ENCODE peak calls at places on chromosomes 3 and 15, in eight cellular contexts. V is choroid plexus epithelial cell; E is lower leg skin; Z is stimulated activated CD8-positive, alpha-beta memory T cell treated with anti-CD3 and anti-CD28 coated beads, Interleukin-12 subunit alpha, Interleukin-12 subunit beta, amount 100 ng/mL, for 4 hours; W is AG08395; Y is EL; Q is M059J; R is activated T-cell treated with anti-CD3 and anti-CD28 coated beads for 1 hour. D is an unnamed sample.

GRCh38 chr3:107430214-107431047 is 53.2 kb downstream of the CCDC54 start:
- DNase-seq in V (peak), E (no peak), Z (no peak), W (no peak), Y (peak), Q (peak), R (no peak), D (no peak)

GRCh38 chr3:149765762-149766334 is 13.6 kb upstream of the COMMD2 start:
- DNase-seq in V (peak), E (no peak), Z (no peak), W (peak), Y (peak), Q (peak), R (no peak), D (no peak)

GRCh38 chr3:114121996-114122709 is 56.7 kb downstream of the DRD3 start:
- DNase-seq in V (peak), E (no peak), Z (no peak), W (peak), Y (peak), Q (peak), R (no peak), D (no peak)

GRCh38 chr3:3666664-3667063 is 132.6 kb upstream of the LRRN1 start:
- DNase-seq in V (no peak), E (no peak), Z (no peak), W (no peak), Y (no peak), Q (no peak), R (no peak), D (no peak)

GRCh38 chr15:70248116-70249025 is 150.7 kb upstream of the TLE3 start:
- DNase-seq in V (no peak), E (peak), Z (no peak), W (no peak), Y (no peak), Q (no peak), R (no peak), D (no peak)

GRCh38 chr15:51227967-51228783 is 110.2 kb downstream of the CYP19A1 start:
- DNase-seq in V (peak), E (no peak), Z (no peak), W (peak), Y (peak), Q (peak), R (no peak), D (no peak)

GRCh38 chr3:58325525-58325992 is 7.1 kb upstream of the PXK start:
- DNase-seq in V (peak), E (no peak), Z (no peak), W (no peak), Y (peak), Q (peak), R (no peak), D (no peak)

GRCh38 chr3:147816770-147817169 is 407.6 kb downstream of the ZIC1 start:
- DNase-seq in V (peak), E (peak), Z (no peak), W (peak), Y (peak), Q (peak), R (no peak), D (peak)

GRCh38 chr15:68616397-68616796 is 37.6 kb downstream of the CORO2B start:
- DNase-seq in V (no peak), E (no peak), Z (no peak), W (no peak), Y (no peak), Q (no peak), R (no peak), D (no peak)

GRCh38 chr3:46707601-46708011 is 6.4 kb downstream of the TMIE start:
- DNase-seq in V (no peak), E (peak), Z (no peak), W (no peak), Y (no peak), Q (no peak), R (no peak), D (no peak)